ENCODE peak calls at places on chromosomes 11 and 22, in eight cellular contexts. V is right lobe of liver, K is GM12891, T is heart left ventricle, U is GM12892, O is body of pancreas, M is esophagus squamous epithelium, R is tibial nerve. W is an unnamed sample.

GRCh38 chr22:46958191-46958590 is 195.7 kb downstream of the TBC1D22A start:
- DNase-seq in O (no peak), K (no peak), V (no peak), M (no peak), U (no peak), T (no peak), R (no peak), W (no peak)

GRCh38 chr11:116579857-116580727 is 192.7 kb downstream of the BUD13 start:
- DNase-seq in U (no peak), M (no peak), O (no peak), T (no peak), R (no peak), V (no peak), K (peak; percentile 23), W (no peak)

GRCh38 chr11:34476853-34477252 is 36.7 kb downstream of the ELF5 start:
- DNase-seq in V (no peak), T (no peak), K (no peak), U (no peak), O (no peak), M (no peak), R (no peak), W (no peak)

GRCh38 chr11:46243796-46244109 is 33.7 kb upstream of the CREB3L1 start:
- DNase-seq in R (no peak), V (no peak), T (no peak), K (no peak), U (no peak), M (no peak), O (no peak), W (no peak)

GRCh38 chr11:37230865-37231264 is 632.8 kb upstream of the RAG2 start:
- DNase-seq in U (no peak), R (no peak), M (no peak), T (no peak), K (no peak), V (no peak), O (no peak), W (no peak)

GRCh38 chr11:72685560-72686480 is 11.6 kb upstream of the PDE2A start:
- DNase-seq in R (no peak), U (no peak), T (peak; percentile 67), O (peak; percentile 29), V (no peak), M (no peak), K (no peak), W (peak; percentile 15)

GRCh38 chr22:41596776-41597634 is 7.4 kb upstream of the PMM1 start:
- DNase-seq in U (no peak), K (no peak), V (peak; percentile 65), R (no peak), O (peak; percentile 80), T (peak; percentile 70), M (no peak), W (peak; percentile 82)

GRCh38 chr22:45548991-45549736 is 46.5 kb downstream of the FBLN1 start:
- DNase-seq in O (peak; percentile 32), M (no peak), U (no peak), T (peak; percentile 52), K (no peak), R (no peak), V (no peak), W (peak; percentile 35)

GRCh38 chr11:26764825-26765224 is 43.0 kb upstream of the SLC5A12 start:
- DNase-seq in R (no peak), T (no peak), U (no peak), M (no peak), V (no peak), K (no peak), O (no peak), W (no peak)

DNA sequence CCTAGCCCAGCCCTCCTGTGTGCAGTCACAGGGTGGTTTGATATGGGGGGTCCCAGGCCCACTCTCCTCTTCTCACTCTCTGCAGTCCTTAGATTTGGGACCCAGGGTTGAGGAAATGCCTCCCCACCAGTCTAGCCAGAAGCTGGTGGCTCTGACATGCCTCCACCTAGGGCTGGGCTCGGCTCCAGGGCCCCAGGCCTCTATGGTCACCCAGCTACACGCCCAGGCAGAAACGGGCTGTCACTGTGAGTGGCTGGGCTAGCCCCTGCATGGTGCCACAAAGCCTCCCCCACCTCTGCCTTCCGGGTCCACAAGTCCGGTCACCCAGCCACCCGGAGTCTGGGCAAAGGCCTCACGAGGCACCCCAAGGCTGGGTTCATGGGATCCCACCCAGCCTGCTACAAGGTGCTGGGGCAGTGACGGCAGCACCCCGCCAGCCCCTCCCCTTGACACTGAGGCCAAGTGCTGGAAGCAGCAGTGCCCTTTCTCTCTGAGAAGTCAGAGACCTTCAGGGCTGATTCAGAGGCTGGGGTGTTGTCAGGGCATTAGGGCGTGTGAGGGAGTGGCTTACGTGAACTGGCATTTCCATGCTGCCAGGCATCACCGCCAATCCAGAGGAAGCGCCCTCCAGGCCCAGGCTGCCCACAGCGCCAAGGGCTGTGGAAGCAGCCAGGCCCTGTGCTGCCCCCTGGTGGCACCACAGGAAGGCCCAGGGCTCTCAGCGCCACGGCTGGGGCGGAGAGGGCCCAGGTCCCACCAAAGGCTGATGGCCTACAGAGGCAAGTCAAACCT is 638 bp upstream of the PITPNM1 start:
- DNase-seq in R (peak; percentile 78), M (peak; percentile 57), K (peak; percentile 86), O (peak; percentile 98), V (peak; percentile 96), T (peak; percentile 96), U (peak; percentile 82), W (peak; percentile 91)
- TF ChIP-seq POLR2A in R (peak; percentile 7), M (peak; percentile 63), K (no peak), O (peak; percentile 85), V (peak; percentile 80), T (peak; percentile 69), U (no peak), W (peak; percentile 28)

GRCh38 chr11:128629516-128630106 is 42.3 kb upstream of the ETS1 start:
- DNase-seq in R (no peak), U (no peak), V (peak; percentile 66), O (no peak), M (no peak), K (no peak), T (no peak), W (no peak)

GRCh38 chr11:128633384-128633965 is 46.1 kb upstream of the ETS1 start:
- DNase-seq in M (no peak), U (no peak), K (no peak), R (no peak), T (no peak), O (no peak), V (no peak), W (no peak)

GRCh38 chr11:128630367-128631230 is 43.2 kb upstream of the ETS1 start:
- DNase-seq in O (peak; percentile 86), U (no peak), T (peak; percentile 86), V (peak; percentile 91), R (peak; percentile 78), K (peak; percentile 57), M (peak; percentile 44), W (peak; percentile 83)

GRCh38 chr11:128634395-128634794 is 47.0 kb upstream of the ETS1 start:
- DNase-seq in T (no peak), U (no peak), O (no peak), V (no peak), K (no peak), R (no peak), M (no peak), W (no peak)

GRCh38 chr11:128632151-128632791 is 44.9 kb upstream of the ETS1 start:
- DNase-seq in O (peak; percentile 32), V (no peak), K (no peak), R (no peak), T (no peak), U (no peak), M (no peak), W (no peak)
- TF ChIP-seq POLR2A in O (no peak), V (no peak), K (no peak), R (no peak), T (no peak), U (no peak), M (no peak), W (no peak)

GRCh38 chr11:1772270-1773130 is 8.8 kb upstream of the CTSD start:
- DNase-seq in R (no peak), U (peak; percentile 42), O (peak; percentile 50), V (peak; percentile 57), T (peak; percentile 76), K (peak; percentile 46), M (no peak), W (peak; percentile 92)
- TF ChIP-seq POLR2A in R (no peak), U (no peak), O (no peak), V (no peak), T (no peak), K (no peak), M (no peak), W (no peak)

GRCh38 chr11:358129-358805 is 11.0 kb upstream of the B4GALNT4 start:
- DNase-seq in V (no peak), R (no peak), T (no peak), U (no peak), K (no peak), M (no peak), O (no peak), W (no peak)

GRCh38 chr11:353315-353857 is 15.9 kb upstream of the B4GALNT4 start:
- DNase-seq in R (peak; percentile 80), K (no peak), M (no peak), O (peak; percentile 92), U (no peak), T (peak; percentile 88), V (peak; percentile 97), W (no peak)

GRCh38 chr11:357582-357981 is 11.7 kb upstream of the B4GALNT4 start:
- DNase-seq in O (no peak), M (no peak), V (no peak), R (no peak), T (no peak), K (no peak), U (no peak), W (no peak)

GRCh38 chr11:356610-357009 is 12.7 kb upstream of the B4GALNT4 start:
- DNase-seq in T (no peak), V (no peak), O (no peak), K (no peak), U (no peak), M (no peak), R (no peak), W (no peak)

GRCh38 chr11:355581-356458 is 13.5 kb upstream of the B4GALNT4 start:
- DNase-seq in M (peak; percentile 65), V (peak; percentile 99), K (peak; percentile 85), U (peak; percentile 84), R (peak; percentile 92), T (peak; percentile 97), O (peak; percentile 95), W (peak; percentile 33)
- TF ChIP-seq POLR2A in M (peak; percentile 71), V (peak; percentile 90), K (peak; percentile 41), U (no peak), R (no peak), T (peak; percentile 70), O (peak; percentile 69), W (no peak)

GRCh38 chr11:114296190-114296978 is at the start of gene NNMT:
- DNase-seq in V (peak; percentile 86), K (no peak), T (peak; percentile 81), R (peak; percentile 58), U (no peak), O (peak; percentile 38), M (no peak), W (no peak)
- TF ChIP-seq POLR2A in V (peak; percentile 95), K (no peak), T (peak; percentile 37), R (no peak), U (no peak), O (peak; percentile 55), M (peak; percentile 43), W (no peak)

W was measured in erythroblast.